ENCODE peak calls at places on chromosomes 7 and 10, in five cellular contexts. A is neural progenitor cell, K is H9, O is fibroblast of lung, E is IMR-90. B is an unnamed sample. For H4K20me1, the result is how much of the 10 kb centered on the place peaks cover.

GRCh38 chr10:133131754-133132710 is 28.0 kb upstream of the KNDC1 start:
- DNase-seq in A (no peak), K (peak), O (no peak), E (no peak), B (no peak)

GRCh38 chr7:94962661-94963060 is 55.3 kb downstream of the PPP1R9A start:
- DNase-seq in A (no peak), K (no peak), O (no peak), E (no peak), B (no peak)

GRCh38 chr10:49749556-49750491 is 12.3 kb downstream of the OGDHL start:
- DNase-seq in A (no peak), K (peak), O (no peak), E (no peak), B (no peak)

GRCh38 chr10:89064764-89065163 is 74.2 kb downstream of the FAS start:
- DNase-seq in A (no peak), K (no peak), O (peak), E (no peak), B (no peak)

GRCh38 chr7:155885162-155886160 is 73.2 kb upstream of the SHH start:
- DNase-seq in A (peak), K (no peak), O (peak), E (peak), B (peak)

GRCh38 chr7:74401137-74401859 is 52.4 kb upstream of the GTF2IRD1 start:
- DNase-seq in A (peak), K (peak), O (peak), E (peak), B (peak)

GRCh38 chr7:99380823-99381663 is 6.5 kb downstream of the ARPC1B start:
- DNase-seq in A (no peak), K (no peak), O (no peak), E (no peak), B (peak)

GRCh38 chr10:88913803-88914202 is 33.8 kb downstream of the STAMBPL1 start:
- DNase-seq in A (no peak), K (no peak), O (no peak), E (no peak), B (no peak)

GRCh38 chr10:25999295-25999981 is 65.4 kb downstream of the MYO3A start:
- DNase-seq in A (no peak), K (no peak), O (no peak), E (no peak), B (no peak)

GRCh38 chr10:5547934-5548660 is 23.3 kb downstream of the CALML3 start:
- DNase-seq in A (no peak), K (no peak), O (no peak), E (no peak), B (no peak)

GRCh38 chr7:138002096-138002827 is 376 bp upstream of the CREB3L2 start:
- DNase-seq in A (peak), K (peak), O (peak), E (peak), B (peak)

GRCh38 chr10:29056729-29057128 is 232.1 kb upstream of the LYZL1 start:
- DNase-seq in A (no peak), K (no peak), O (peak), E (no peak), B (no peak)

GRCh38 chr10:67520924-67521520 is 175.0 kb downstream of the CTNNA3 start:
- DNase-seq in A (peak), K (peak), O (peak), E (peak), B (peak)

GRCh38 chr7:66697451-66698438 is 42.8 kb upstream of the RABGEF1 start:
- DNase-seq in A (peak), K (no peak), O (peak), E (peak), B (peak)

GRCh38 chr7:28708033-28708451 is 250.1 kb downstream of the TRIL start:
- DNase-seq in A (no peak), K (no peak), O (peak), E (peak), B (peak)

GRCh38 chr7:120028636-120029035 is 244.3 kb upstream of the KCND2 start:
- DNase-seq in A (no peak), K (no peak), O (peak), E (peak), B (peak)

GRCh38 chr7:74490546-74490945 is 36.8 kb downstream of the GTF2IRD1 start:
- DNase-seq in A (no peak), K (no peak), O (no peak), E (no peak), B (no peak)

GRCh38 chr7:140587243-140587642 is 53.4 kb downstream of the DENND2A start:
- DNase-seq in A (no peak), K (no peak), O (no peak), E (no peak), B (no peak)

GRCh38 chr10:70909326-70909935 is 21.1 kb upstream of the PCBD1 start:
- DNase-seq in A (no peak), K (no peak), O (no peak), E (no peak), B (no peak)

GRCh38 chr7:151987748-151988529 is 31.7 kb downstream of the GALNTL5 start:
- DNase-seq in A (peak), K (peak), O (peak), E (peak), B (peak)

GRCh38 chr7:137684776-137685175 is 162.0 kb downstream of the DGKI start:
- DNase-seq in A (no peak), K (no peak), O (no peak), E (no peak), B (no peak)

GRCh38 chr7:26857534-26858228 is 6.7 kb downstream of the SKAP2 start:
- DNase-seq in A (peak), K (peak), O (peak), E (peak), B (no peak)

GRCh38 chr10:77913090-77913489 is 13.5 kb downstream of the DLG5 start:
- DNase-seq in A (no peak), K (no peak), O (no peak), E (no peak), B (no peak)

GRCh38 chr7:112009081-112009480 is 197.1 kb downstream of the DOCK4 start:
- DNase-seq in A (no peak), K (no peak), O (peak), E (peak), B (peak)

GRCh38 chr10:124551097-124551496 is 89.5 kb downstream of the LHPP start:
- DNase-seq in A (no peak), K (no peak), O (no peak), E (no peak), B (no peak)

GRCh38 chr7:107262857-107263256 is 94.1 kb downstream of the HBP1 start:
- DNase-seq in A (no peak), K (no peak), O (no peak), E (peak), B (no peak)

DNA sequence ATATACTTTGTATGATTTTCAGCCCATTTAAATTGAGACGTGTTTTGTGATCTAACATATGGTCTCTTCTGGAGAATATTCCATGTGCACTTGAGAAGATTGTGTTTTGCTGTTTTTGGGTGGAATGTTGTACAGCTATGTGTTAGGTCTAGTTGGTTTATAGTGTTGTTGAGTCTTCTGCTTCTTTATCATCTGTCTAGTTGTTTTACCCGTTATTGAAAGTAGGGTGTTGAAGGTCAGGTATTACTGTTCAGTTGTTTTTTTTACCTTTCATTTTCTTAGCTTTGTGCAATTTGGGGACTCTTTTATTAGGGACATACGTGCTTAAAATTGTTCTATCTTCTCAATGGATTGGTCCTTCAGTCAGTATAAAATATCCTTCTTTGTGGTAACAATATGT is 18.5 kb downstream of the SEPTIN7 start:
- DNase-seq in A (no peak), K (no peak), O (no peak), E (no peak), B (no peak)
- H4K20me1 ChIP-seq in A (under half), K (under half), O (under half), E (half or more), B (under half)

DNA sequence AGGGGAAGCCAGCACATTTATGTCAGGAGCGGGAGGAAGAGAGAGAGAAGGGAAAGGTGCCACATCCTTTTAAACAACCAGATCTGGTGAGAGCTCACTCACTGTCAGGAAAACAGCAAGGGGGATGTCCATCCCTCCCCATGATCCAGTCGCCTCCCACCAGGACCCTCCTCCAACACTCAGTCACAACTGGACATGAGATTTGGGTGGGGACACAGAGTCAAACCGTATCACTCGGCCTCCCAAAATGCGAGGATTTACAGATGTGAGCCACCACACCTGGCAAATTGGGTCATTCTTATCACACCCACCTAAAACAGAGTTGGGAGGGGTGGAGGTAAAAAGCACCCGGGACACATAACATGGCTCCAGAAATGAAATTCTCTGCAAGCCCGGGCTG is 41.0 kb downstream of the CARD11 start:
- DNase-seq in A (no peak), K (no peak), O (no peak), E (no peak), B (no peak)
- H4K20me1 ChIP-seq in A (under half), K (under half), O (under half), E (under half), B (under half)

GRCh38 chr7:47361746-47362215 is 220.1 kb downstream of the TNS3 start:
- DNase-seq in A (no peak), K (no peak), O (peak), E (peak), B (peak)
- H4K20me1 ChIP-seq in A (under half), K (under half), O (under half), E (half or more), B (under half)

GRCh38 chr10:91800192-91800591 is 2.0 kb downstream of the TNKS2 start:
- DNase-seq in A (no peak), K (no peak), O (no peak), E (no peak), B (peak)
- H4K20me1 ChIP-seq in A (half or more), K (under half), O (under half), E (under half), B (under half)

GRCh38 chr7:157149317-157149716 is 10.6 kb downstream of the UBE3C start:
- DNase-seq in A (no peak), K (no peak), O (no peak), E (no peak), B (no peak)
- H4K20me1 ChIP-seq in A (half or more), K (under half), O (under half), E (half or more), B (half or more)

GRCh38 chr7:100583132-100584045 is 2.5 kb downstream of the LRCH4 start:
- DNase-seq in A (no peak), K (peak), O (peak), E (peak), B (no peak)
- H4K20me1 ChIP-seq in A (under half), K (under half), O (under half), E (under half), B (under half)

GRCh38 chr10:131963811-131964210 is 17.9 kb downstream of the BNIP3 start:
- DNase-seq in A (no peak), K (no peak), O (no peak), E (no peak), B (no peak)

GRCh38 chr10:131963350-131963749 is 18.4 kb downstream of the BNIP3 start:
- DNase-seq in A (no peak), K (no peak), O (no peak), E (no peak), B (no peak)

GRCh38 chr10:131961047-131961776 is 20.5 kb downstream of the BNIP3 start:
- DNase-seq in A (no peak), K (no peak), O (no peak), E (no peak), B (no peak)

GRCh38 chr10:131960631-131961046 is 21.1 kb downstream of the BNIP3 start:
- DNase-seq in A (no peak), K (no peak), O (no peak), E (no peak), B (no peak)

DNA sequence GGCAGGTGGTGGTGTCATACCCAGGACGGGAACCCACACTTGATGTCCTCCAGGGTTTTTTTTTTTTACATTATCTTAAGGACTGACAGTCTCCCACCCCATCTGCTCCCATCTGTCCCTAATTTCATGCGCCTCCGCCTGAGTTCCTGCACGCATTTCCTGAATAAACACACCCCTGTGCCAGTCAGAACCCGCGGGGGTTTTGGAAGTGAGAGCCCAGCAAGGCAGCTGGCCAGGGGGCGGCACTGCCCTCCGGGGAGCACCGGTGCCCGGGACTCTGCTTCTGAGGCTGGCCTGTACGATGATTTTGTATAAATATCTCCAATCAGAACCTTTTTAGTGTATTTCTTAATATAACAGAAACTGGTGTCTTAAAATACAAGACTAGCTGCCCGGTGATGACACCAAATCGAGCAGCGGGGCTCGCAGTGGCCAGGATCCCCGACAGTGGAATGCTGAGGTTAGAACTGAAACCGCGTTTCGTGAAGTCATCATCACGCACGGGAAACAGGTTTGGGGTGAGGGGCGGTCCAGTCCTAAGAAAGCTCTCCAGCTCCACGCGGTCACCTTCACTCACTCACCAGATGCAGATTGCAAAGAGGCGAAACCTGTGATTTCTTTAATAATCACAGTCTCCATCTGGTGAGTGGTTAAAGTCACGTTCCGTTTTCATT is 19.8 kb downstream of the BNIP3 start:
- DNase-seq in A (no peak), K (no peak), O (no peak), E (no peak), B (peak)
- H4K20me1 ChIP-seq in A (under half), K (under half), O (under half), E (under half), B (under half)

GRCh38 chr7:117138474-117138873 is 184.4 kb downstream of the WNT2 start:
- DNase-seq in A (no peak), K (no peak), O (no peak), E (no peak), B (no peak)
- H4K20me1 ChIP-seq in A (under half), K (under half), O (under half), E (under half), B (under half)

DNA sequence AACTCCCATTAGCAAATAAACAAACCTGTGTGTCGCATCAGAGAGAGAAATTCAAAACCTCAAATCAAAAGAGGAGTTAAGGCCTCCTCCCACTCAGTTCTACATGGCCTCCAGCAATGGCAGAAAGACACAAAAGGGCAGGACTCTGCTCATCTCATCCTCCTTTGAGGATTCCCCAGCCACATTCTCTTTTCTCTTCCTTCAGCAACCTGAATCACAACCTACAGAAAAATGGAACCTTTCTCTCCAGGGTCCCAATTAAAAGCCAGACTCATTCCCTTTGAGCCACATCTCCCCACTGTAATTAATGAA is 7.9 kb downstream of the OSBPL3 start:
- DNase-seq in A (no peak), K (no peak), O (no peak), E (no peak), B (no peak)
- H4K20me1 ChIP-seq in A (under half), K (under half), O (under half), E (under half), B (under half)

DNA sequence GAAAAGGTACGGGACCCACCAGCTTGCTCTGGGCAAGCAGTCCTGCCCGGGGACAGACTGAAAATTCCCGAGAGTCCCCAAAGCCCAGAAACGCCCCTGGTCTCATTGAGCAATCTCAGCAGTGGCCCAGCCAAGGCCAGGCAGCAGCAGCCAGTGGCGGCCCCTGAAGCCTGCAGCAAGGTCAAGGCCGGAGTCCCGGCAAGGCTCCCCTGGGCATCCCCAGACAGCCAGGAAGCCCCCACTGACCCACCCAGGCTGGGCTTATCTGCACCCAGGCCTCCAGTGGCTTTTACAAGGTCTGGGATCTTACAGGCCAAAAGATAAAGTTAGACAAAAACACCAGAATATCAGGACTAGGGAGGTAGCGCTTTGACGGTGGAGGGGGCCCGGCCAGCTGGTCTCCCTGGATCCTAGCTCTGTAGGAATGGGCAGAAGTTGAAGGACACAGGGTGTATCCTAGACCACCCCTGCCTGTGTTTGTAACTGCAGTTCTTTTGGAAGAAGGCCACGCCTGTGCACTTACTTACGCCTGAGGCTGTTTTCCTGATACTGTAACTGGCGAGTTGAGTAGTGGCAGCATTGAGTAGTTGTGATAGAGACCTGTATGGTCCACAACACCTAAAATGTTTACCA is 130.5 kb upstream of the NPS start:
- DNase-seq in A (no peak), K (no peak), O (no peak), E (no peak), B (no peak)
- H4K20me1 ChIP-seq in A (under half), K (under half), O (under half), E (under half), B (under half)